ENCODE peak calls at places on chromosome 19, in nine cellular contexts. T is upper lobe of right lung; M is Ammon's horn; Z is HAP-1; B is activated T-cell treated with anti-CD3 and anti-CD28 coated beads, Interleukin-2, amount 50 U/mL, for 72 hours; J is K562; H is NCI-H345; L is GM23248; N is NCI-H446 treated with DMSO at 0.1 percent for 48 hours. C is an unnamed sample.

GRCh38 chr19:1908364-1908678 is 3.1 kb downstream of the ADAT3 start:
- DNase-seq in T (no peak), M (no peak), Z (no peak), B (no peak), J (no peak), H (no peak), L (no peak), N (no peak), C (no peak)

GRCh38 chr19:3065675-3066357 is 3.5 kb upstream of the TLE5 start:
- DNase-seq in T (no peak), M (no peak), Z (no peak), B (no peak), J (no peak), H (no peak), L (no peak), N (no peak), C (no peak)

GRCh38 chr19:39223703-39224279 is 19.7 kb upstream of the SYCN start:
- DNase-seq in T (no peak), M (no peak), Z (peak; percentile 11), B (no peak), J (peak; percentile 48), H (no peak), L (peak; percentile 58), N (no peak), C (peak; percentile 56)

GRCh38 chr19:47569331-47569730 is 3.6 kb downstream of the ZNF541 start:
- DNase-seq in T (no peak), M (no peak), Z (no peak), B (no peak), J (no peak), H (no peak), L (no peak), N (no peak), C (no peak)

GRCh38 chr19:43639507-43640423 is at the start of gene CADM4:
- DNase-seq in T (peak; percentile 75), M (peak; percentile 46), Z (no peak), B (peak; percentile 51), J (peak; percentile 85), H (peak; percentile 35), L (peak; percentile 17), N (no peak), C (no peak)

GRCh38 chr19:4172861-4173473 is 9.4 kb downstream of the SIRT6 start:
- DNase-seq in T (peak; percentile 82), M (no peak), Z (peak; percentile 27), B (peak; percentile 75), J (peak; percentile 67), H (no peak), L (peak; percentile 69), N (no peak), C (peak; percentile 52)

GRCh38 chr19:14081797-14082674 is 3.5 kb downstream of the C19orf67 start:
- DNase-seq in T (peak; percentile 89), M (no peak), Z (no peak), B (peak; percentile 40), J (no peak), H (peak; percentile 8), L (peak; percentile 81), N (no peak), C (no peak)

GRCh38 chr19:42199440-42200115 is 17.9 kb downstream of the DEDD2 start:
- DNase-seq in T (peak; percentile 77), M (no peak), Z (no peak), B (peak; percentile 72), J (peak; percentile 92), H (peak; percentile 14), L (no peak), N (no peak), C (no peak)

GRCh38 chr19:7845390-7846179 is 15.6 kb downstream of the EVI5L start:
- DNase-seq in T (no peak), M (no peak), Z (no peak), B (no peak), J (no peak), H (no peak), L (no peak), N (no peak), C (no peak)

GRCh38 chr19:1218751-1219567 is 13.4 kb downstream of the STK11 start:
- DNase-seq in T (no peak), M (no peak), Z (no peak), B (no peak), J (no peak), H (no peak), L (no peak), N (no peak), C (no peak)

GRCh38 chr19:5719274-5719960 is 529 bp downstream of the LONP1 start:
- DNase-seq in T (peak; percentile 72), M (no peak), Z (no peak), B (peak; percentile 54), J (no peak), H (peak; percentile 18), L (peak; percentile 74), N (no peak), C (no peak)

GRCh38 chr19:38073806-38074685 is 150.0 kb downstream of the DPF1 start:
- DNase-seq in T (no peak), M (peak; percentile 26), Z (no peak), B (no peak), J (no peak), H (no peak), L (no peak), N (no peak), C (no peak)

GRCh38 chr19:46813570-46814358 is 25.4 kb upstream of the SLC1A5 start:
- DNase-seq in T (peak; percentile 92), M (no peak), Z (no peak), B (no peak), J (no peak), H (peak; percentile 36), L (no peak), N (no peak), C (peak; percentile 90)